ENCODE peak calls at places on chromosome 10, in nine cellular contexts. U is Kasumi-1; K is choroid plexus epithelial cell; B is non-pigmented ciliary epithelial cell; V is substantia nigra; C is NCI-H1436; S is activated CD4-positive, alpha-beta T cell treated with anti-CD3 and anti-CD28 coated beads, Interleukin-2, amount 50 U/mL, for 1 hour; M is stimulated activated CD8-positive, alpha-beta memory T cell treated with anti-CD3 and anti-CD28 coated beads, Interleukin-12 subunit alpha, Interleukin-12 subunit beta, amount 100 ng/mL, for 4 hours; A is Right ventricle myocardium superior. I is an unnamed sample.

GRCh38 chr10:80529604-80530003 is 8.1 kb upstream of the SH2D4B start:
- DNase-seq in A (peak), C (no peak), K (no peak), U (peak), M (no peak), B (no peak), V (no peak), S (peak), I (no peak)

GRCh38 chr10:83333566-83333965 is 805.7 kb upstream of the GHITM start:
- DNase-seq in C (no peak), V (no peak), K (no peak), S (no peak), M (no peak), B (no peak), A (no peak), U (no peak), I (no peak)

GRCh38 chr10:23754179-23754578 is 315.3 kb downstream of the OTUD1 start:
- DNase-seq in B (no peak), K (no peak), V (no peak), U (no peak), C (no peak), A (no peak), M (no peak), S (no peak), I (no peak)

GRCh38 chr10:7035111-7035761 is 375.6 kb downstream of the SFMBT2 start:
- DNase-seq in K (no peak), A (no peak), U (peak), S (no peak), B (no peak), C (no peak), M (peak), V (no peak), I (no peak)

GRCh38 chr10:52099026-52099600 is 215.0 kb upstream of the DKK1 start:
- DNase-seq in K (no peak), V (no peak), A (no peak), B (no peak), U (no peak), M (no peak), S (no peak), C (no peak), I (no peak)

GRCh38 chr10:122707535-122707934 is 7.9 kb upstream of the C10orf120 start:
- DNase-seq in A (no peak), K (no peak), V (no peak), U (no peak), B (no peak), S (no peak), C (no peak), M (no peak), I (peak)

GRCh38 chr10:51341216-51341615 is 266.9 kb downstream of the PRKG1 start:
- DNase-seq in S (no peak), A (no peak), U (no peak), B (peak), C (no peak), M (no peak), V (no peak), K (peak), I (peak)

GRCh38 chr10:81680374-81680773 is 194.6 kb upstream of the NRG3 start:
- DNase-seq in C (no peak), U (no peak), B (no peak), V (no peak), A (no peak), S (no peak), K (no peak), M (no peak), I (no peak)

GRCh38 chr10:30818854-30819253 is 189.3 kb upstream of the LYZL2 start:
- DNase-seq in A (peak), K (no peak), C (no peak), S (no peak), M (no peak), V (no peak), B (no peak), U (no peak), I (peak)

GRCh38 chr10:48343106-48343505 is 36.6 kb downstream of the MAPK8 start:
- DNase-seq in M (no peak), A (no peak), S (no peak), K (no peak), V (no peak), B (no peak), U (no peak), C (no peak), I (no peak)

GRCh38 chr10:126027707-126028106 is 131.3 kb downstream of the FANK1 start:
- DNase-seq in V (no peak), A (no peak), S (no peak), C (no peak), U (no peak), K (no peak), B (no peak), M (no peak), I (peak)

GRCh38 chr10:31353574-31353973 is 34.6 kb downstream of the ZEB1 start:
- DNase-seq in S (no peak), A (no peak), V (no peak), B (peak), U (peak), K (peak), C (no peak), M (no peak), I (peak)

GRCh38 chr10:130507461-130507860 is 371.3 kb downstream of the GLRX3 start:
- DNase-seq in U (no peak), V (no peak), S (no peak), B (no peak), A (no peak), C (no peak), M (no peak), K (no peak), I (no peak)

GRCh38 chr10:78450239-78450638 is 416.6 kb downstream of the RPS24 start:
- DNase-seq in C (no peak), K (no peak), B (no peak), M (no peak), A (no peak), S (no peak), V (no peak), U (no peak), I (no peak)

GRCh38 chr10:95183132-95183450 is 10.9 kb upstream of the ACSM6 start:
- DNase-seq in M (no peak), V (no peak), C (no peak), A (no peak), K (peak), S (no peak), B (no peak), U (peak), I (no peak)

GRCh38 chr10:112721080-112721698 is 228.9 kb upstream of the TCF7L2 start:
- DNase-seq in K (peak), U (peak), V (no peak), C (no peak), B (no peak), S (no peak), M (no peak), A (no peak), I (peak)